ENCODE peak calls at places on chromosomes 7 and 10, in eight cellular contexts. I is NCI-H1092, Z is hepatic stellate cell, J is T-helper 1 cell, K is cardiac fibroblast, O is RWPE1, F is fibroblast of lung, R is posterior cingulate gyrus. L is an unnamed sample.

GRCh38 chr7:156017916-156018700 is 205.8 kb upstream of the SHH start:
- DNase-seq in F (no peak), R (no peak), Z (no peak), J (no peak), I (no peak), K (no peak), O (no peak), L (no peak)

GRCh38 chr7:155490697-155491628 is 33.0 kb downstream of the EN2 start:
- DNase-seq in F (peak), Z (peak), I (no peak), O (no peak), J (no peak), R (no peak), K (peak), L (no peak)

GRCh38 chr10:103921750-103922195 is 3.8 kb upstream of the STN1 start:
- DNase-seq in Z (no peak), I (no peak), K (peak), R (peak), J (no peak), F (peak), O (no peak), L (peak)

GRCh38 chr7:41709621-41710020 is 6.7 kb upstream of the INHBA start:
- DNase-seq in O (no peak), J (no peak), K (peak), I (no peak), Z (peak), R (no peak), F (peak), L (no peak)

GRCh38 chr10:6501931-6502330 is 78.1 kb downstream of the PRKCQ start:
- DNase-seq in Z (no peak), O (peak), J (no peak), K (no peak), F (peak), R (no peak), I (no peak), L (no peak)

GRCh38 chr10:130961506-130962239 is 349.8 kb downstream of the TCERG1L start:
- DNase-seq in Z (no peak), K (no peak), J (no peak), R (no peak), O (no peak), I (no peak), F (no peak), L (no peak)

GRCh38 chr10:29109700-29110099 is 179.2 kb upstream of the LYZL1 start:
- DNase-seq in Z (no peak), F (no peak), K (no peak), I (no peak), J (no peak), O (no peak), R (no peak), L (no peak)

GRCh38 chr10:33196377-33196706 is 138.1 kb downstream of the NRP1 start:
- DNase-seq in R (no peak), I (no peak), F (no peak), J (no peak), K (no peak), O (no peak), Z (no peak), L (no peak)

GRCh38 chr7:94908204-94909022 is 1.0 kb downstream of the PPP1R9A start:
- DNase-seq in J (no peak), I (peak), F (peak), K (peak), O (peak), R (peak), Z (no peak), L (peak)

GRCh38 chr10:77188511-77188910 is 449.1 kb downstream of the KCNMA1 start:
- DNase-seq in R (no peak), F (peak), Z (no peak), K (no peak), I (no peak), O (no peak), J (no peak), L (no peak)

GRCh38 chr7:104627516-104627915 is 299.1 kb downstream of the LHFPL3 start:
- DNase-seq in Z (no peak), O (peak), F (peak), R (no peak), I (no peak), J (no peak), K (peak), L (peak)

GRCh38 chr10:25017247-25017590 is 807 bp downstream of the THNSL1 start:
- DNase-seq in K (no peak), O (peak), F (peak), J (no peak), R (no peak), Z (peak), I (peak), L (no peak)

GRCh38 chr10:127922675-127923366 is 15.9 kb downstream of the PTPRE start:
- DNase-seq in J (no peak), O (peak), K (peak), R (no peak), Z (no peak), I (no peak), F (peak), L (no peak)

GRCh38 chr10:82981137-82981723 is 1106.2 kb downstream of the NRG3 start:
- DNase-seq in I (no peak), K (peak), R (no peak), Z (peak), O (no peak), J (no peak), F (peak), L (no peak)

GRCh38 chr10:101576229-101576863 is 11.7 kb downstream of the POLL start:
- DNase-seq in O (no peak), R (no peak), K (no peak), I (no peak), Z (no peak), F (peak), J (no peak), L (no peak)

GRCh38 chr7:133853706-133854276 is 273.3 kb upstream of the LRGUK start:
- DNase-seq in Z (peak), I (peak), F (peak), O (peak), K (peak), J (no peak), R (no peak), L (peak)

GRCh38 chr10:112904000-112904399 is 46.0 kb upstream of the TCF7L2 start:
- DNase-seq in J (no peak), K (peak), R (no peak), Z (no peak), I (no peak), O (peak), F (peak), L (no peak)

GRCh38 chr7:134941185-134941900 is 45.0 kb upstream of the AGBL3 start:
- DNase-seq in K (peak), J (no peak), I (no peak), R (no peak), F (peak), Z (peak), O (peak), L (no peak)

GRCh38 chr10:69644658-69645295 is 14.7 kb downstream of the FAM241B start:
- DNase-seq in O (peak), R (peak), J (no peak), Z (peak), K (peak), F (peak), I (peak), L (peak)

GRCh38 chr7:46933596-46933995 is 648.3 kb downstream of the TNS3 start:
- DNase-seq in Z (no peak), O (no peak), K (peak), J (no peak), R (no peak), F (peak), I (no peak), L (peak)

GRCh38 chr7:5425507-5426225 is 2.0 kb upstream of the TNRC18 start:
- DNase-seq in I (peak), F (peak), Z (peak), K (peak), J (no peak), O (peak), R (peak), L (peak)

GRCh38 chr10:79293841-79294705 is 53.2 kb upstream of the PPIF start:
- DNase-seq in J (no peak), R (no peak), O (peak), K (peak), F (peak), Z (peak), I (no peak), L (no peak)

GRCh38 chr10:69475433-69475830 is 24.2 kb downstream of the TSPAN15 start:
- DNase-seq in K (no peak), J (no peak), Z (no peak), O (no peak), I (no peak), R (no peak), F (no peak), L (no peak)

GRCh38 chr10:104450954-104451353 is 97.3 kb downstream of the CFAP58 start:
- DNase-seq in J (no peak), K (no peak), O (no peak), Z (no peak), I (no peak), F (peak), R (no peak), L (no peak)

GRCh38 chr10:76911184-76911583 is 726.4 kb downstream of the KCNMA1 start:
- DNase-seq in K (peak), I (no peak), J (no peak), Z (no peak), O (no peak), R (no peak), F (no peak), L (no peak)

L was measured in A673.